ENCODE peak calls at places on chromosomes 2 and 18, in eight cellular contexts. M is nephron progenitor cell; L is CD8-positive, alpha-beta T cell; K is hippocampal formation; H is iPS-NIHi11; O is GM03348; W is stimulated activated CD4-positive, alpha-beta T cell treated with anti-CD3 and anti-CD28 coated beads, Interleukin-4, amount 100 ng/mL, for 48 hours; S is GM23248. U is an unnamed sample.

GRCh38 chr18:58538604-58539386 is 90.1 kb downstream of the ALPK2 start:
- DNase-seq in M (no peak), L (no peak), K (no peak), H (no peak), O (no peak), W (no peak), S (no peak), U (no peak)

GRCh38 chr2:217858519-217859466 is 144.0 kb downstream of the TNS1 start:
- DNase-seq in M (peak), L (no peak), K (peak), H (peak), O (peak), W (no peak), S (peak), U (no peak)

GRCh38 chr2:215503381-215503780 is 67.5 kb upstream of the FN1 start:
- DNase-seq in M (no peak), L (no peak), K (no peak), H (no peak), O (peak), W (no peak), S (peak), U (no peak)

GRCh38 chr2:236174608-236175001 is 6.4 kb upstream of the GBX2 start:
- DNase-seq in M (no peak), L (no peak), K (no peak), H (no peak), O (no peak), W (no peak), S (no peak), U (no peak)

GRCh38 chr2:109582928-109583895 is 30.6 kb downstream of the SEPTIN10 start:
- DNase-seq in M (no peak), L (no peak), K (no peak), H (no peak), O (no peak), W (no peak), S (peak), U (no peak)

GRCh38 chr18:47531759-47532158 is 280.3 kb upstream of the SKOR2 start:
- DNase-seq in M (peak), L (no peak), K (no peak), H (peak), O (no peak), W (no peak), S (no peak), U (no peak)

GRCh38 chr18:76231402-76231801 is 263.6 kb downstream of the ZNF516 start:
- DNase-seq in M (no peak), L (no peak), K (no peak), H (no peak), O (no peak), W (no peak), S (no peak), U (no peak)

GRCh38 chr2:175690113-175690716 is 311.9 kb downstream of the LNPK start:
- DNase-seq in M (peak), L (no peak), K (peak), H (peak), O (peak), W (no peak), S (peak), U (peak)

GRCh38 chr18:77223653-77224052 is 26.0 kb upstream of the GALR1 start:
- DNase-seq in M (no peak), L (no peak), K (no peak), H (no peak), O (peak), W (no peak), S (peak), U (no peak)

GRCh38 chr2:21379140-21379539 is 255.4 kb downstream of the TDRD15 start:
- DNase-seq in M (no peak), L (no peak), K (no peak), H (no peak), O (no peak), W (no peak), S (no peak), U (no peak)

GRCh38 chr18:50398947-50399346 is 24.1 kb downstream of the SKA1 start:
- DNase-seq in M (no peak), L (no peak), K (no peak), H (peak), O (no peak), W (no peak), S (no peak), U (no peak)

GRCh38 chr2:74740395-74741075 is 86.5 kb downstream of the SEMA4F start:
- DNase-seq in M (no peak), L (no peak), K (no peak), H (peak), O (peak), W (no peak), S (peak), U (no peak)

GRCh38 chr2:30492619-30493018 is 45.6 kb downstream of the LCLAT1 start:
- DNase-seq in M (no peak), L (no peak), K (no peak), H (no peak), O (no peak), W (no peak), S (no peak), U (no peak)

GRCh38 chr2:231800493-231801091 is 14.3 kb downstream of the COPS7B start:
- DNase-seq in M (peak), L (no peak), K (no peak), H (peak), O (peak), W (peak), S (peak), U (peak)

GRCh38 chr2:231672617-231673347 is 35.5 kb upstream of the PTMA start:
- DNase-seq in M (peak), L (no peak), K (no peak), H (peak), O (peak), W (no peak), S (peak), U (peak)

GRCh38 chr2:3222636-3223035 is 155.0 kb downstream of the EIPR1 start:
- DNase-seq in M (no peak), L (peak), K (no peak), H (no peak), O (no peak), W (peak), S (no peak), U (no peak)

GRCh38 chr2:42147641-42148274 is 21.4 kb upstream of the EML4 start:
- DNase-seq in M (no peak), L (no peak), K (no peak), H (no peak), O (peak), W (no peak), S (peak), U (no peak)

GRCh38 chr2:120442923-120443571 is 97.1 kb downstream of the INHBB start:
- DNase-seq in M (peak), L (no peak), K (no peak), H (peak), O (no peak), W (no peak), S (peak), U (peak)

GRCh38 chr2:54079331-54079730 is 36.1 kb upstream of the ACYP2 start:
- DNase-seq in M (no peak), L (no peak), K (peak), H (no peak), O (no peak), W (no peak), S (no peak), U (no peak)

GRCh38 chr18:76443519-76444435 is 51.3 kb downstream of the ZNF516 start:
- DNase-seq in M (no peak), L (no peak), K (no peak), H (no peak), O (no peak), W (no peak), S (no peak), U (no peak)

GRCh38 chr2:24721470-24721869 is 71.7 kb downstream of the PTRHD1 start:
- DNase-seq in M (no peak), L (no peak), K (peak), H (peak), O (peak), W (no peak), S (peak), U (no peak)

GRCh38 chr2:79860233-79861058 is 347.6 kb downstream of the CTNNA2 start:
- DNase-seq in M (no peak), L (no peak), K (peak), H (peak), O (peak), W (no peak), S (peak), U (peak)

GRCh38 chr2:132664096-132664495 is 5.9 kb downstream of the LYPD1 start:
- DNase-seq in M (no peak), L (no peak), K (no peak), H (no peak), O (no peak), W (no peak), S (no peak), U (no peak)

GRCh38 chr2:23122681-23123080 is 262.3 kb upstream of the KLHL29 start:
- DNase-seq in M (no peak), L (no peak), K (no peak), H (no peak), O (no peak), W (no peak), S (no peak), U (no peak)

GRCh38 chr18:32372381-32373061 is 98.2 kb downstream of the GAREM1 start:
- DNase-seq in M (no peak), L (no peak), K (no peak), H (peak), O (no peak), W (no peak), S (no peak), U (no peak)

GRCh38 chr2:70626254-70626990 is 72.8 kb upstream of the TGFA start:
- DNase-seq in M (peak), L (no peak), K (no peak), H (peak), O (no peak), W (no peak), S (no peak), U (no peak)

GRCh38 chr2:37623971-37624897 is 47.2 kb downstream of the CDC42EP3 start:
- DNase-seq in M (no peak), L (no peak), K (no peak), H (no peak), O (no peak), W (no peak), S (peak), U (no peak)

GRCh38 chr2:139296672-139297209 is 516.6 kb upstream of the NXPH2 start:
- DNase-seq in M (no peak), L (no peak), K (no peak), H (no peak), O (no peak), W (no peak), S (no peak), U (no peak)

GRCh38 chr2:215619022-215619958 is 183.4 kb upstream of the FN1 start:
- DNase-seq in M (peak), L (no peak), K (no peak), H (peak), O (no peak), W (no peak), S (peak), U (no peak)

GRCh38 chr2:147578529-147578928 is 266.3 kb upstream of the ACVR2A start:
- DNase-seq in M (no peak), L (no peak), K (no peak), H (no peak), O (no peak), W (no peak), S (no peak), U (no peak)

GRCh38 chr2:152440049-152440448 is 105.1 kb downstream of the FMNL2 start:
- DNase-seq in M (no peak), L (no peak), K (no peak), H (no peak), O (no peak), W (no peak), S (no peak), U (no peak)

GRCh38 chr2:61368687-61369665 is 101.9 kb downstream of the USP34 start:
- DNase-seq in M (no peak), L (no peak), K (no peak), H (no peak), O (no peak), W (peak), S (no peak), U (no peak)

GRCh38 chr2:237929979-237930378 is 36.8 kb upstream of the UBE2F start:
- DNase-seq in M (no peak), L (no peak), K (no peak), H (no peak), O (no peak), W (no peak), S (no peak), U (no peak)